ENCODE peak calls at places on chromosomes 13 and 19, in nine cellular contexts. M, R, P, Y, O, A, V, N and X are unnamed samples.

GRCh38 chr19:44758596-44758995 is 10.1 kb downstream of the BCL3 start:
- DNase-seq in M (no peak), R (no peak), P (no peak), Y (peak), O (no peak), A (no peak), V (peak), N (no peak), X (no peak)

GRCh38 chr13:103371271-103371670 is 305.1 kb upstream of the SLC10A2 start:
- DNase-seq in M (no peak), R (no peak), P (no peak), Y (no peak), O (no peak), A (peak), V (no peak), N (no peak), X (no peak)

GRCh38 chr19:20928371-20928770 is 5.3 kb downstream of the ZNF85 start:
- DNase-seq in M (no peak), R (peak), P (no peak), Y (peak), O (peak), A (peak), V (peak), N (no peak), X (peak)

GRCh38 chr19:45499196-45500180 is 1.2 kb downstream of the PPM1N start:
- DNase-seq in M (no peak), R (no peak), P (no peak), Y (peak), O (no peak), A (no peak), V (peak), N (no peak), X (no peak)

GRCh38 chr13:72839831-72840426 is 58.0 kb downstream of the PIBF1 start:
- DNase-seq in M (no peak), R (peak), P (peak), Y (peak), O (peak), A (peak), V (peak), N (no peak), X (no peak)

GRCh38 chr13:66171821-66172220 is 1058.3 kb downstream of the PCDH9 start:
- DNase-seq in M (no peak), R (no peak), P (no peak), Y (no peak), O (no peak), A (no peak), V (no peak), N (no peak), X (no peak)

GRCh38 chr13:103539265-103539664 is 473.0 kb upstream of the SLC10A2 start:
- DNase-seq in M (no peak), R (no peak), P (no peak), Y (no peak), O (no peak), A (no peak), V (no peak), N (peak), X (no peak)

GRCh38 chr13:91417660-91418325 is 19.4 kb downstream of the GPC5 start:
- DNase-seq in M (no peak), R (no peak), P (no peak), Y (no peak), O (no peak), A (no peak), V (no peak), N (no peak), X (no peak)

GRCh38 chr19:8696993-8697392 is 1.6 kb downstream of the ACTL9 start:
- DNase-seq in M (no peak), R (no peak), P (no peak), Y (no peak), O (no peak), A (no peak), V (no peak), N (no peak), X (no peak)

GRCh38 chr13:92719868-92720267 is 506.7 kb upstream of the GPC6 start:
- DNase-seq in M (no peak), R (no peak), P (no peak), Y (no peak), O (no peak), A (peak), V (no peak), N (no peak), X (no peak)

GRCh38 chr13:27969073-27969865 is at the start of gene CDX2:
- DNase-seq in M (no peak), R (no peak), P (no peak), Y (no peak), O (no peak), A (no peak), V (no peak), N (no peak), X (no peak)

DNA sequence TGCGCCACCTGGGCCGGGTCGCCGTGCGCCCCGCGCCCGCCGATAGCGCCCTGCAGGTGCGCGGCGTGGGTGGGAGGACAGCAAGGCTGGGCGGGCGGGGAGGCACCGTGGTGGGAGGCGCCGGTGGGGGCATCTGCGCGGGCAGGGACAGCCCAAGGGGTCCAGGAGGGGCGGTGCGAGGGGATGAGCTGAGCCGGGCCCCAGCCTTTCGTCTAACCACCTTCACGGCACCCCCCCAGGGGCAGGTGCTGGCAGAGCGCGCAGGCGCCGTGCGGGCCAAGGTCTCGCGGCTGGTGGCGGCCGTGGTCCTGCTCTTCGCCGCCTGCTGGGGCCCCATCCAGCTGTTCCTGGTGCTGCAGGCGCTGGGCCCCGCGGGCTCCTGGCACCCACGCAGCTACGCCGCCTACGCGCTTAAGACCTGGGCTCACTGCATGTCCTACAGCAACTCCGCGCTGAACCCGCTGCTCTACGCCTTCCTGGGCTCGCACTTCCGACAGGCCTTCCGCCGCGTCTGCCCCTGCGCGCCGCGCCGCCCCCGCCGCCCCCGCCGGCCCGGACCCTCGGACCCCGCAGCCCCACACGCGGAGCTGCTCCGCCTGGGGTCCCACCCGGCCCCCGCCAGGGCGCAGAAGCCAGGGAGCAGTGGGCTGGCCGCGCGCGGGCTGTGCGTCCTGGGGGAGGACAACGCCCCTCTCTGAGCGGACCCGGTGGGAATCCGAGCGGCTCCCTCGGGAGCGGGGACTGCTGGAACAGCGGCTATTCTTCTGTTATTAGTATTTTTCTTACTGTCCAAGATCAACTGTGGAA is 3.1 kb downstream of the KISS1R start:
- DNase-seq in M (no peak), R (no peak), P (no peak), Y (peak), O (no peak), A (no peak), V (peak), N (no peak), X (no peak)
- H3K4me3 ChIP-seq in M (no peak), R (no peak), P (peak), Y (peak), O (no peak), A (no peak), V (peak), N (no peak), X (peak)

DNA sequence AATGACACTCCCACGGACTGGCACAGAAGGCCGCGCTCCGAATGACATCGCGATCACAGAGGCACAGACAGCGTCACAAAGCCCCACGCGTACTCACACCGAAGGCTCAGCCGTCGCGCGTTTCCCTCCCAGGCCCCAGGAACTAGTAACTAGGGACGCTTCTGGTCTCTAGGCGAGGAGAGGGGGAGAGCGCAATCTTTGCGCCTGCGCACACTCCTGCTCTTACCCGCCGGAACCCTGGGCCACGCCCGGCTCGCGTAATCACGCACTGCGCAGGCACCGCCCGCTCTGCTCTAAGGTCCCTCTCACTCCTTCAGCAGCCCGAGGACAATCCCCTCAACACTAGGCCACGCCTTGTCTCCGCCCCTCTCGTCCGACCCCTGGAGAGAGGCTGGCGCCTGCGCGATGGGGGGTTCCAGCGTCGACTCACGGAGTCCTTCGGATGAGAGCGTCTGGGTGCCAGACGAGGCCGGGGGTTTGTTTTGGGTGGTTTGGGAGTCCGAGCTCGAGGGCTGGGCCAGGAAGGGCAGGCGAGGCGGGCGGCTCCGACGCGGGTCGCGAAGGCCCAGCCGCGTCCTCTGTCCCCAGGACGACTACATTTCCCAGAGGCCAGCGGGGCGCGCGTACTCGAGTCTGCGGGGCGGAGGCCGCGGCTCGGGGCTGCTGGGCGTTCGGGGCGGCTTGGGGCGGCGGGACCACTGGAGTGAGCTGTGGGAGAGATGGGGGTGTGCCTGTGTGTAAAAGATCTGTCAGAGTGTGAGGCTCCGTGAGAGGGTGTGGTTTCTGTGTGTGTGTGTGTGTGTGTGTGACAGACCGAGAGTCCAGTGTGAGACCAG is at the start of gene ZNF471:
- DNase-seq in M (peak), R (peak), P (no peak), Y (peak), O (peak), A (peak), V (peak), N (peak), X (peak)
- H3K4me3 ChIP-seq in M (peak), R (peak), P (peak), Y (peak), O (peak), A (peak), V (peak), N (peak), X (peak)

GRCh38 chr13:42101821-42102580 is 53.6 kb downstream of the DGKH start:
- DNase-seq in M (no peak), R (no peak), P (no peak), Y (no peak), O (no peak), A (no peak), V (peak), N (no peak), X (no peak)
- H3K4me3 ChIP-seq in M (no peak), R (no peak), P (no peak), Y (no peak), O (no peak), A (no peak), V (no peak), N (no peak), X (no peak)

DNA sequence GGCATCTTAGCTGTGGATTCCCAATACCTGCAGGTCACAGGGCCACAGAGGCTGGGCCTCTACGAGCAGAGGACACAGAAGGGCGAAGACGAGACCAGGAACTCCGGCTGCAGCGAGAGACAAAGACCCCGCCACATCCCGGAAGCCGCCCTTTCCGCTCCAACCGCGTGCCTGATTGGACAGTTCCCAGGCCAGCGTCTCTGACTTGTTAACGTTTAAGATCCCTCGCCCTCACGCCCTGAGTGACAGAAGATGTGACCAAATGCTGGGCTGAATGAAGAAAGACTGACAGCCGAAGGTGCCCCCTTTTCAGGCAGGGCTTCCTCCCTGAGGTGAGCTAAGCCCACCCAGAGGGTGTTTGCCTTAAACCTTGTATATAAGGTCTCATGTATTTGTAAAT is at the start of gene ZNF98:
- DNase-seq in M (no peak), R (no peak), P (no peak), Y (no peak), O (no peak), A (no peak), V (peak), N (peak), X (no peak)
- H3K4me3 ChIP-seq in M (peak), R (no peak), P (no peak), Y (no peak), O (no peak), A (no peak), V (no peak), N (peak), X (no peak)

GRCh38 chr19:18701250-18701608 is 17.7 kb downstream of the CRTC1 start:
- DNase-seq in M (no peak), R (no peak), P (no peak), Y (no peak), O (no peak), A (no peak), V (no peak), N (no peak), X (no peak)
- H3K4me3 ChIP-seq in M (peak), R (peak), P (peak), Y (peak), O (no peak), A (peak), V (no peak), N (no peak), X (peak)

GRCh38 chr13:36710396-36710795 is 36.6 kb downstream of the SERTM1 start:
- DNase-seq in M (no peak), R (no peak), P (no peak), Y (no peak), O (no peak), A (no peak), V (no peak), N (no peak), X (no peak)

GRCh38 chr13:36713842-36714241 is 40.0 kb downstream of the SERTM1 start:
- DNase-seq in M (no peak), R (peak), P (no peak), Y (no peak), O (no peak), A (no peak), V (peak), N (no peak), X (no peak)

GRCh38 chr13:36712290-36712689 is 38.5 kb downstream of the SERTM1 start:
- DNase-seq in M (no peak), R (no peak), P (no peak), Y (no peak), O (no peak), A (peak), V (no peak), N (no peak), X (no peak)

GRCh38 chr13:36715841-36716240 is 42.0 kb downstream of the SERTM1 start:
- DNase-seq in M (no peak), R (no peak), P (no peak), Y (no peak), O (no peak), A (no peak), V (no peak), N (no peak), X (no peak)

DNA sequence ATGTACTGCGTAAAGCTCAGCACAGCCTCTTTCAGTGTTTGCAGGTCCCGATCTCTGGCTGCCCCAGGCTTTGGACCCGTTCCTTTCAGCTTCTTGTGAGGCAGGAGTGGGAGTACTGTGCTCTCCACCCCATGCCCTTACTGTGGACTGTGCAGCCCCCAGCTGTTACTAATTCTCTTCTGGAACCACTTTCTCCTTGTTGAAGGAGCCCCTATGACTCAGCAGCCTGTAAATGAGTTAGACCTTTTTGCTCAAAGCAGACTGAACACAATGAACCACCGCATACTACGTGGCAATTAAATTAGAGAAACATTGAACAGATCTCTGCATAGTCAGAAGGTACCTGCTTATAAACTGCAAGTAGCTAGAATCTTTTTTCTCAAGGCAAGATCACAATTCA is 39.0 kb downstream of the SERTM1 start:
- DNase-seq in M (no peak), R (peak), P (no peak), Y (no peak), O (peak), A (peak), V (peak), N (no peak), X (no peak)
- H3K4me3 ChIP-seq in M (no peak), R (no peak), P (no peak), Y (no peak), O (no peak), A (no peak), V (no peak), N (no peak), X (no peak)

GRCh38 chr13:50386527-50387123 is 371.4 kb downstream of the KCNRG start:
- DNase-seq in M (no peak), R (peak), P (no peak), Y (no peak), O (peak), A (peak), V (peak), N (no peak), X (peak)
- H3K4me3 ChIP-seq in M (peak), R (no peak), P (no peak), Y (no peak), O (peak), A (no peak), V (no peak), N (no peak), X (no peak)